ENCODE peak calls at places on chromosomes 12 and 14, in six cellular contexts. B is bronchial epithelial cell; K is aorta; R is kidney; Y is effector memory CD4-positive, alpha-beta T cell; M is ovary. P is an unnamed sample.

GRCh38 chr14:39368261-39368959 is 63.8 kb downstream of the FBXO33 start:
- DNase-seq in B (peak; percentile 53), K (peak; percentile 54), R (no peak), Y (no peak), M (peak; percentile 49), P (peak; percentile 30)

GRCh38 chr12:43291516-43291915 is 260.5 kb downstream of the ADAMTS20 start:
- DNase-seq in B (peak; percentile 37), K (no peak), R (no peak), Y (no peak), M (no peak), P (no peak)

GRCh38 chr12:7433276-7433822 is 10.6 kb downstream of the CD163L1 start:
- DNase-seq in B (peak; percentile 86), K (no peak), R (no peak), Y (no peak), M (no peak), P (no peak)

GRCh38 chr12:119693006-119693405 is 25.1 kb downstream of the PRKAB1 start:
- DNase-seq in B (peak; percentile 24), K (no peak), R (no peak), Y (no peak), M (peak; percentile 31), P (peak; percentile 99)

GRCh38 chr14:55388160-55388559 is 23.5 kb downstream of the ATG14 start:
- DNase-seq in B (no peak), K (no peak), R (no peak), Y (no peak), M (no peak), P (no peak)

GRCh38 chr14:69567563-69567962 is 7.1 kb downstream of the CCDC177 start:
- DNase-seq in B (no peak), K (no peak), R (no peak), Y (no peak), M (no peak), P (no peak)

GRCh38 chr14:80291099-80291498 is 79.8 kb upstream of the DIO2 start:
- DNase-seq in B (peak; percentile 74), K (no peak), R (no peak), Y (no peak), M (no peak), P (no peak)

GRCh38 chr12:14777271-14777670 is 26.0 kb downstream of the WBP11 start:
- DNase-seq in B (peak; percentile 65), K (no peak), R (no peak), Y (no peak), M (no peak), P (no peak)

GRCh38 chr12:106321139-106321850 is 18.8 kb downstream of the TCP11L2 start:
- DNase-seq in B (no peak), K (no peak), R (no peak), Y (no peak), M (no peak), P (no peak)

GRCh38 chr14:105748204-105748578 is 221.8 kb downstream of the TMEM121 start:
- DNase-seq in B (no peak), K (no peak), R (peak; percentile 77), Y (no peak), M (no peak), P (no peak)

GRCh38 chr12:65663648-65664047 is 160.6 kb upstream of the HMGA2 start:
- DNase-seq in B (peak; percentile 75), K (no peak), R (no peak), Y (no peak), M (no peak), P (no peak)

GRCh38 chr14:77542349-77543239 is 44.0 kb upstream of the ISM2 start:
- DNase-seq in B (no peak), K (no peak), R (no peak), Y (no peak), M (no peak), P (no peak)

GRCh38 chr14:77544571-77544970 is 46.0 kb upstream of the ISM2 start:
- DNase-seq in B (no peak), K (no peak), R (no peak), Y (no peak), M (no peak), P (no peak)

GRCh38 chr14:77543240-77543551 is 44.6 kb upstream of the ISM2 start:
- DNase-seq in B (no peak), K (no peak), R (no peak), Y (no peak), M (no peak), P (no peak)

GRCh38 chr14:77543637-77544334 is 45.2 kb upstream of the ISM2 start:
- DNase-seq in B (no peak), K (no peak), R (no peak), Y (no peak), M (no peak), P (no peak)

DNA sequence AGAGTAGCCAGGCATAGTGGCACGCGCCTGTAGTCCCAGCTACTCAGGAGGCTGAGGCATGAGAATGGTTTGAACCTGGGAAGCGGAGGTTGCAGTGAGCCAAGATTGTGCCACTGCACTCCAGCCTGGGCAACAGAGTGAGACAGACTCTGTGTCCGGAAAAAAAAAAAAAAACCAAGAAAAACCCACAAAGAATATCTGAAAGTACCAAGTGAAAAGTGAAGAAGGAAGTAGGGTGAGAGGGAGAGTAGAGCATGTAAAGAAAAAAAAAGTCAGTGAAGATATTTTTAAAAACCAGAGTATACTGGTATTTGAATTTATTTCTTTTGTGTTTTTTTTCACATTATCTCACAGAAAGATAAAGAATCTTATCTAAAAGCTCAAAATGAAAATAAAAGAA is 43.3 kb upstream of the ISM2 start:
- DNase-seq in B (no peak), K (no peak), R (no peak), Y (no peak), M (no peak), P (no peak)
- H3K4me3 ChIP-seq in B (no peak overlapping the region), K (no peak overlapping the region), R (no peak overlapping the region), Y (no peak overlapping the region), M (no peak overlapping the region), P (no peak overlapping the region)

GRCh38 chr12:49637401-49637800 is 14.0 kb downstream of the PRPF40B start:
- DNase-seq in B (no peak), K (no peak), R (peak; percentile 65), Y (no peak), M (peak; percentile 41), P (no peak)
- H3K4me3 ChIP-seq in B (no peak overlapping the region), K (no peak overlapping the region), R (no peak overlapping the region), Y (no peak overlapping the region), M (no peak overlapping the region), P (no peak overlapping the region)

GRCh38 chr14:67942311-67942710 is 122.7 kb downstream of the RAD51B start:
- DNase-seq in B (peak; percentile 5), K (no peak), R (no peak), Y (no peak), M (no peak), P (no peak)

GRCh38 chr14:67938046-67938445 is 118.5 kb downstream of the RAD51B start:
- DNase-seq in B (no peak), K (no peak), R (no peak), Y (no peak), M (no peak), P (no peak)

GRCh38 chr14:67940476-67940875 is 120.9 kb downstream of the RAD51B start:
- DNase-seq in B (no peak), K (no peak), R (no peak), Y (no peak), M (no peak), P (no peak)

GRCh38 chr14:67941456-67942018 is 122.0 kb downstream of the RAD51B start:
- DNase-seq in B (peak; percentile 10), K (no peak), R (no peak), Y (no peak), M (no peak), P (no peak)

GRCh38 chr14:67940894-67941455 is 121.4 kb downstream of the RAD51B start:
- DNase-seq in B (peak; percentile 41), K (no peak), R (no peak), Y (no peak), M (peak; percentile 45), P (no peak)
- H3K4me3 ChIP-seq in B (no peak overlapping the region), K (no peak overlapping the region), R (no peak overlapping the region), Y (no peak overlapping the region), M (no peak overlapping the region), P (no peak overlapping the region)

DNA sequence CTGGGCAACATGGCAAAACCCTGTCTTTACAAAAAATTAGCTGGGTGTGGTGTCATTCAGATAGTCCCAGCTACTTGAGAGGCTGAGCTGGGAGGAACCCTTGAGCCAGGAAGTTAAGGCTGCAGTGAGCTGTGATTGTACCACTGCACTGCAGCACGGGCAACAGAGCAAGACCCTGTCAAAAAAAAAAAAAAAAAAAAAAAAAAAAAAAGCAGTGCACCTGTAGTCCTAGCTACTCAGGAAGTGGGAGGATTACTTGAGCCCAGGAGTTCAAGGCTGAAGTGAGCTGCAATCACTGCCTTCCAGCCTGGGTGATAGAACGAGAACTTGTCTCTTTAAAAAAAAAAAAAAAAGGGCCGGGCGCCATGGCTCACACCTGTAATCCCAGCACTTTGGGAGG is 5.6 kb downstream of the REM2 start:
- DNase-seq in B (no peak), K (no peak), R (no peak), Y (no peak), M (no peak), P (peak; percentile 40)
- H3K4me3 ChIP-seq in B (no peak overlapping the region), K (no peak overlapping the region), R (no peak overlapping the region), Y (no peak overlapping the region), M (no peak overlapping the region), P (no peak overlapping the region)

DNA sequence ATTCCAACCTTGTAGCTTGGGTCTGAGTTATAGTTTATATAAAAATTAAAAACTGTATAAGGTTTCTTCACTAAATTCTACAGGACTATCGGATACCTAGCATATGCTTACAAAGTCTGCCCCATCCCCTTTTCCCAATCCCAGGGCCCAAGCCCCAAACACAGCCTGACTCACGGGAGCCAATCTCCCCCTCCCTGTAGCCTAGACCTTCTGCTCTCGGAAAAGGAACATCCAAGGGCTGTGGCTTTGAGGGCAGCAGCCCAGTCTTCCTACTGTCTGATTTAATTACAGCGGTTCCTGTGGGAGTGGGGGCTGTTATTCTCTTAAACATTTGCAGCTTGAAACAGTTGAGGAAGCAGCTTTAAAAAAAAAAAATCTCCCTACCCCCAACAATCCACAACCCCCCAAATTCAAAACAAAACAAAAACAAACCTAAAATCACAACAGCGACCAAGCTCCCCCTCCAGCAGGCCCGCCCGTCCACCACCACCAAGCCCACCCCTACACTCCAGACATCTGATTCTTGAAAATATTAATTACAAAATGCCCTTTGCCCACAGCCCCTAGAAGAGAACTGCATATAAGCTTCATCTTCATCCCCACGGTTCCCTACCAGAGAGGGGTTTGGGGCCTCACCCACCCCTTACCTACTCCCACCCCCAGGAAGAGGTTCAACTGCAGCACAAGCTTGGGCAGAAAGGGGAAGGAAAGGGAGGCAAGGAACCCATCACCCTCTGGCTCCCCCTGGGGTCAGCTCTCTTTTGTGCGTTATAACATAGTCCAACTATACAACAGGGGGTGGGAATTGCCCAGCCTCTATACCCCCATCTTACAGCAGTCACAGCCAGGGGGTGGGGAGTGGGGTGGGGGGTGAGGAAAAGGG is 1.1 kb upstream of the PRKAG1 start:
- DNase-seq in B (peak; percentile 30), K (peak; percentile 61), R (no peak), Y (peak; percentile 17), M (peak; percentile 35), P (no peak)
- H3K4me3 ChIP-seq in B (no peak overlapping the region), K (no peak overlapping the region), R (no peak overlapping the region), Y (no peak overlapping the region), M (peak overlapping the region; percentile 76), P (no peak overlapping the region)

DNA sequence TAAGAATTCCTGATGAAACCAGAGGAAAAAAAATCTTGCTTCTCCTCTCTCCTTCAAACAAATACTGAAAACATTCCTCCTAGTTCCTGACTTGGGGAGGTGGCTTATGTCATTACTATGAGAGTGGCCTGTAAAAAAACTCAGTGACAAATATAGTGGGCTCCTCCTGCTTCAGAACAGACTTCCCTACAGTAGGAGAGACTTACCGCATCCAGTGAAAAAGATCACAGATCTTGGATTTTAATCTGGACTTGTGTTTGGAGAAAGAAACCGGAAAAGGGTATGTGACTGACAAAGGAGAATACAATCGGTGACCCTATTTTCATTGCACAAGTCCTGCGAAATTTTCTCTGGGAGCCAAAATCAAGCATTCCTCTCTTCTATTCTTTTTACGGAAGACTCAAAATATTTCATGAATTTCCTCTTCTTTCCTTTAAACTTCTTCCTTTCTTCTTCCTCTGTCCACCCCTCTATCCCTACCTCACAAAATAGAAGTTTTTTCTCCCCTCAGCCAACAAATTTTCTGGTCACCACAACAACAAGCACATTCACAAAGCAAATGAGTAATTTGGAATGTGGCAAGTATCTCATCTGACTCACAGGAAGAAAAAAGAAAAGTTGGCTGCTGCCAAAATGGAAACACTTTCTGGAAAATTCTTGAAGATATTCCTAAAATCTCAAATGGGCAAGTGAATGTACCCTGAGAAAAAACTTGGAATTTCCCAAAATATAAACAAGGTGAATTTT is 185.1 kb upstream of the CDKN3 start:
- DNase-seq in B (peak; percentile 81), K (no peak), R (no peak), Y (no peak), M (no peak), P (no peak)
- H3K4me3 ChIP-seq in B (no peak overlapping the region), K (no peak overlapping the region), R (no peak overlapping the region), Y (no peak overlapping the region), M (no peak overlapping the region), P (no peak overlapping the region)